ENCODE peak calls at places on chromosomes 3 and 15, in eight cellular contexts. I is tibial nerve, U is K562, N is A549, G is ovary, M is esophagus muscularis mucosa, E is stomach, T is transverse colon. Y is an unnamed sample.

GRCh38 chr15:90561344-90562244 is 31.9 kb downstream of the CRTC3 start:
- DNase-seq in I (no peak), U (no peak), N (no peak), G (no peak), M (no peak), E (no peak), T (no peak), Y (no peak)

GRCh38 chr15:39502616-39503195 is 78.2 kb upstream of the THBS1 start:
- DNase-seq in I (no peak), U (no peak), N (no peak), G (no peak), M (no peak), E (no peak), T (no peak), Y (no peak)

GRCh38 chr3:133246119-133246518 is 153.7 kb upstream of the BFSP2 start:
- DNase-seq in I (no peak), U (no peak), N (no peak), G (no peak), M (no peak), E (no peak), T (no peak), Y (no peak)

GRCh38 chr15:64746356-64746755 is 29.0 kb downstream of the RBPMS2 start:
- DNase-seq in I (no peak), U (no peak), N (no peak), G (no peak), M (no peak), E (no peak), T (no peak), Y (no peak)

GRCh38 chr15:43292375-43293078 is 25.8 kb upstream of the TGM5 start:
- DNase-seq in I (no peak), U (no peak), N (no peak), G (no peak), M (no peak), E (no peak), T (no peak), Y (no peak)

GRCh38 chr3:161415506-161416231 is 44.4 kb upstream of the SPTSSB start:
- DNase-seq in I (no peak), U (no peak), N (peak; percentile 62), G (no peak), M (no peak), E (peak; percentile 35), T (no peak), Y (no peak)

GRCh38 chr3:101189786-101190185 is 130.6 kb downstream of the IMPG2 start:
- DNase-seq in I (no peak), U (no peak), N (peak; percentile 46), G (no peak), M (no peak), E (no peak), T (no peak), Y (no peak)

GRCh38 chr15:100206643-100207042 is 135.1 kb downstream of the ADAMTS17 start:
- DNase-seq in I (no peak), U (no peak), N (no peak), G (no peak), M (no peak), E (no peak), T (no peak), Y (no peak)

GRCh38 chr15:39687965-39688364 is 94.7 kb downstream of the FSIP1 start:
- DNase-seq in I (no peak), U (no peak), N (no peak), G (no peak), M (no peak), E (no peak), T (no peak), Y (no peak)

GRCh38 chr3:127577448-127577847 is 13.1 kb downstream of the TPRA1 start:
- DNase-seq in I (no peak), U (no peak), N (no peak), G (no peak), M (no peak), E (no peak), T (no peak), Y (no peak)

GRCh38 chr3:138125548-138126221 is 6.5 kb downstream of the A4GNT start:
- DNase-seq in I (no peak), U (no peak), N (peak; percentile 17), G (no peak), M (peak; percentile 89), E (no peak), T (no peak), Y (no peak)

GRCh38 chr15:36878745-36879262 is 221.5 kb downstream of the MEIS2 start:
- DNase-seq in I (no peak), U (no peak), N (no peak), G (no peak), M (no peak), E (no peak), T (no peak), Y (no peak)

GRCh38 chr3:183591881-183592521 is 36.5 kb upstream of the KLHL6 start:
- DNase-seq in I (no peak), U (peak; percentile 19), N (no peak), G (no peak), M (no peak), E (no peak), T (no peak), Y (no peak)

GRCh38 chr3:112304611-112305010 is 10.6 kb upstream of the SLC9C1 start:
- DNase-seq in I (no peak), U (no peak), N (no peak), G (no peak), M (no peak), E (no peak), T (no peak), Y (no peak)

GRCh38 chr3:136343446-136343845 is 93.3 kb downstream of the PCCB start:
- DNase-seq in I (no peak), U (no peak), N (peak; percentile 18), G (no peak), M (no peak), E (no peak), T (no peak), Y (no peak)

GRCh38 chr3:23611737-23612295 is 193.9 kb upstream of the UBE2E1 start:
- DNase-seq in I (peak; percentile 58), U (no peak), N (no peak), G (peak; percentile 76), M (no peak), E (peak; percentile 53), T (peak; percentile 57), Y (peak; percentile 90)

GRCh38 chr3:111861396-111861795 is 2.3 kb downstream of the PHLDB2 start:
- DNase-seq in I (no peak), U (no peak), N (no peak), G (no peak), M (no peak), E (no peak), T (no peak), Y (no peak)

GRCh38 chr15:70439880-70440279 is 323.5 kb downstream of the UACA start:
- DNase-seq in I (no peak), U (no peak), N (no peak), G (no peak), M (no peak), E (no peak), T (no peak), Y (no peak)

DNA sequence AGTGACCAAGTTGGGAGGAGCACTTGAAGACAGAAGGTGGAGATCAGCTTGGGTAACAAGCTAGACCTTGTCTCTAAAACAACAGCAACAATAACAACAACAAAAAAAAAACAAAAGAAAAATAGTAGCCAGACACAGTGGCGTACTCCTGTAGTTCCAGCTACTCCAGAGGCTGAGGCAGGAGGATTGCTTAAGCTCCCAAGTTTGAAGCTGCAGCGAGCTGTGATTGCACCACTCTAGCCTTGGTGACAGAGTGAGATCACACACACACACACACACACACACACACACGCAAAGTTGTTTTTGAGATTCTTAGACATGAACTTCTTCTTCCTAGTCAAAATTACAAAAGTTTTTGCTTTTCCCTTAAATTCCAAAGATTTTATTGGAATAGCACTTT is 93.0 kb upstream of the IGSF10 start:
- DNase-seq in I (no peak), U (no peak), N (peak; percentile 24), G (no peak), M (no peak), E (no peak), T (no peak), Y (peak; percentile 61)
- TF ChIP-seq EP300 in I (no peak), U (no peak), N (no peak), G (no peak), M (no peak), E (no peak), T (no peak), Y (no peak)

GRCh38 chr15:98666841-98667240 is 18.5 kb downstream of the IGF1R start:
- DNase-seq in I (no peak), U (no peak), N (no peak), G (no peak), M (no peak), E (no peak), T (no peak), Y (no peak)
- H3K4me1 ChIP-seq in I (peaks cover 25% of the 10 kb centered on the region), U (no peaks in the 10 kb centered on the region), N (peaks cover 68% of the 10 kb centered on the region), G (peaks cover 41% of the 10 kb centered on the region), M (peaks cover 97% of the 10 kb centered on the region), E (peaks cover 81% of the 10 kb centered on the region), T (peaks cover 16% of the 10 kb centered on the region), Y (peaks cover 94% of the 10 kb centered on the region)

DNA sequence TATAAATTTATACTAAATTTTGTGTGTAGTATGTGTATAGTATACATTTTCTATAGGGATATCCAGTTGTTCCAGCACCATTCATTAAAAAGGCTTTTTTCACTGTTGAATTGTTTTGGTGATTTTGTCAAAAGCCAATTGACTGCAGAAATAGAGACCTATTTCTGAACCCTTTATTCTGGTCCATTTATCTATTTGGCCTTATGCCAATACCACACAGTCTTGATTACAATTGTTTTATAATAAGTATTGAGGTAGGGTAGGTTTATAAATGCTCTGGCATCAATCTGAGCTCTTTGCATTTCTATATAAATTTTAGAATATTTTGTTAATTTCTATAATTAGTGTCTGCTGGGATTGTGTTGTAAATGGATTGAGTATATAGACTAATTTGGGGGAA is 6.5 kb upstream of the OPA1 start:
- DNase-seq in I (no peak), U (no peak), N (no peak), G (no peak), M (no peak), E (no peak), T (no peak), Y (no peak)
- TF ChIP-seq EP300 in I (no peak), U (no peak), N (no peak), G (no peak), M (no peak), E (no peak), T (no peak), Y (no peak)

DNA sequence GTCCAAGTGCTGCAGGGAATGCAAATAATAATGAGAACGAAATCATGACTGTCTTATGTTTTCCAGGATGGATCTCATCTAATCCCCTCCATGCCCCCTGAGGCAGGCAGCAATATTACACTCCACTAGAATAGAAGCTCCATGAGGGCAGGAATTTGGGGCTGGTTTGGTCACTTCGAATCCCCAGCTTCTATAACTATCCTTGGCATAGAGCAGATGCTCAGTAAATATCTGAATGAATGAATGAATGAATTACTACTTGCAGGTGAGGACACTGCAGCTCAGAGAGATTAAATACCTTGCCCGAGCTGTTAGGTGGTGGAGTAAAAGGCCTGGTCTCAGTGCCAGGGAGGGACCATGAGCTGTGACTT is 11.1 kb downstream of the PXYLP1 start:
- DNase-seq in I (no peak), U (no peak), N (no peak), G (no peak), M (no peak), E (no peak), T (no peak), Y (no peak)
- H3K4me1 ChIP-seq in I (no peaks in the 10 kb centered on the region), U (peaks cover 21% of the 10 kb centered on the region), N (peaks cover 7% of the 10 kb centered on the region), G (peaks cover 2% of the 10 kb centered on the region), M (peaks cover 48% of the 10 kb centered on the region), E (peaks cover 36% of the 10 kb centered on the region), T (no peaks in the 10 kb centered on the region), Y (peaks cover 16% of the 10 kb centered on the region)